ENCODE peak calls at places on chromosomes 11 and 22, in four cellular contexts. R is HEK293T, W is GM12878, I is HepG2. L is an unnamed sample.

GRCh38 chr11:1943576-1943975 is 3.6 kb upstream of the MRPL23 start:
- DNase-seq in R (no peak), W (no peak), I (no peak), L (no peak)

GRCh38 chr11:115422013-115422697 is 82.1 kb downstream of the CADM1 start:
- DNase-seq in R (no peak), W (no peak), I (no peak), L (no peak)

GRCh38 chr22:39220450-39220849 is 24.3 kb downstream of the PDGFB start:
- DNase-seq in R (no peak), W (no peak), I (no peak), L (no peak)

GRCh38 chr11:111665779-111666178 is 63.5 kb downstream of the SIK2 start:
- DNase-seq in R (peak; percentile 28), W (no peak), I (peak; percentile 44), L (peak; percentile 22)

GRCh38 chr11:3123316-3123715 is 41.8 kb downstream of the OSBPL5 start:
- DNase-seq in R (no peak), W (no peak), I (no peak), L (no peak)

GRCh38 chr22:39266398-39267030 is 21.7 kb upstream of the PDGFB start:
- DNase-seq in R (no peak), W (peak; percentile 96), I (peak; percentile 76), L (peak; percentile 39)

GRCh38 chr22:20606041-20606783 is 98.8 kb downstream of the MED15 start:
- DNase-seq in R (peak; percentile 87), W (no peak), I (peak; percentile 78), L (peak; percentile 97)

GRCh38 chr22:36565152-36565507 is 36.2 kb upstream of the EIF3D start:
- DNase-seq in R (no peak), W (no peak), I (no peak), L (no peak)

GRCh38 chr22:37209140-37209845 is 3.0 kb downstream of the SSTR3 start:
- DNase-seq in R (no peak), W (no peak), I (no peak), L (no peak)

GRCh38 chr22:47219789-47220188 is 457.3 kb downstream of the TBC1D22A start:
- DNase-seq in R (no peak), W (no peak), I (no peak), L (no peak)

GRCh38 chr22:25736378-25737011 is 5.5 kb upstream of the MYO18B start:
- DNase-seq in R (no peak), W (no peak), I (no peak), L (no peak)

GRCh38 chr11:64120951-64121569 is 44.9 kb downstream of the MACROD1 start:
- DNase-seq in R (no peak), W (no peak), I (no peak), L (no peak)

GRCh38 chr11:67561971-67562560 is 21.5 kb upstream of the GSTP1 start:
- DNase-seq in R (no peak), W (peak; percentile 83), I (no peak), L (no peak)

GRCh38 chr22:49307071-49307830 is 520.4 kb downstream of the BRD1 start:
- DNase-seq in R (no peak), W (no peak), I (no peak), L (no peak)

GRCh38 chr11:25859776-25860175 is 472.2 kb upstream of the ANO3 start:
- DNase-seq in R (no peak), W (no peak), I (no peak), L (no peak)

GRCh38 chr11:83367745-83368144 is 81.6 kb upstream of the CCDC90B start:
- DNase-seq in R (no peak), W (no peak), I (no peak), L (no peak)

GRCh38 chr11:19766206-19766605 is 53.6 kb downstream of the NAV2 start:
- DNase-seq in R (no peak), W (no peak), I (no peak), L (no peak)

GRCh38 chr11:110478410-110478809 is 48.7 kb downstream of the FDX1 start:
- DNase-seq in R (peak; percentile 75), W (no peak), I (no peak), L (peak; percentile 59)

GRCh38 chr11:70032470-70032795 is 45.7 kb upstream of the ANO1 start:
- DNase-seq in R (no peak), W (no peak), I (no peak), L (no peak)

GRCh38 chr22:50576070-50576469 is 2.2 kb downstream of the CPT1B start:
- DNase-seq in R (peak; percentile 54), W (no peak), I (peak; percentile 81), L (peak; percentile 66)

GRCh38 chr22:26588749-26589366 is 1.1 kb downstream of the TPST2 start:
- DNase-seq in R (no peak), W (no peak), I (peak; percentile 17), L (peak; percentile 40)

GRCh38 chr22:49197986-49198704 is 629.5 kb downstream of the BRD1 start:
- DNase-seq in R (no peak), W (no peak), I (no peak), L (no peak)

GRCh38 chr11:66467034-66467659 is 442 bp downstream of the PELI3 start:
- DNase-seq in R (peak; percentile 62), W (no peak), I (no peak), L (peak; percentile 62)

GRCh38 chr11:119310682-119311052 is 6.3 kb downstream of the MCAM start:
- DNase-seq in R (no peak), W (no peak), I (no peak), L (no peak)

GRCh38 chr22:23574371-23574811 is 5.7 kb downstream of the IGLL1 start:
- DNase-seq in R (no peak), W (no peak), I (no peak), L (no peak)

GRCh38 chr11:125295922-125296321 is 131.4 kb downstream of the PKNOX2 start:
- DNase-seq in R (no peak), W (no peak), I (no peak), L (no peak)

GRCh38 chr22:48697694-48698276 is 1129.9 kb downstream of the BRD1 start:
- DNase-seq in R (no peak), W (no peak), I (no peak), L (no peak)

GRCh38 chr22:31944700-31945477 is 554 bp downstream of the YWHAH start:
- DNase-seq in R (peak; percentile 52), W (no peak), I (no peak), L (peak; percentile 68)

GRCh38 chr11:790721-791564 is 1.1 kb upstream of the CEND1 start:
- DNase-seq in R (no peak), W (no peak), I (no peak), L (no peak)

GRCh38 chr22:38191746-38192474 is 9.9 kb upstream of the MAFF start:
- DNase-seq in R (no peak), W (no peak), I (no peak), L (no peak)

GRCh38 chr11:63919267-63920125 is 2.5 kb upstream of the RCOR2 start:
- DNase-seq in R (no peak), W (no peak), I (peak; percentile 76), L (peak; percentile 79)

GRCh38 chr11:83785942-83786341 is 499.8 kb upstream of the CCDC90B start:
- DNase-seq in R (no peak), W (no peak), I (no peak), L (no peak)

GRCh38 chr22:29369460-29369859 is 18.9 kb downstream of the AP1B1 start:
- DNase-seq in R (peak; percentile 42), W (no peak), I (no peak), L (peak; percentile 22)

GRCh38 chr22:34057726-34058125 is 137.4 kb upstream of the LARGE1 start:
- DNase-seq in R (no peak), W (no peak), I (no peak), L (no peak)

GRCh38 chr22:49235463-49236300 is 592.0 kb downstream of the BRD1 start:
- DNase-seq in R (no peak), W (no peak), I (no peak), L (no peak)

GRCh38 chr22:28002863-28003565 is 84.0 kb upstream of the PITPNB start:
- DNase-seq in R (no peak), W (no peak), I (no peak), L (no peak)

DNA sequence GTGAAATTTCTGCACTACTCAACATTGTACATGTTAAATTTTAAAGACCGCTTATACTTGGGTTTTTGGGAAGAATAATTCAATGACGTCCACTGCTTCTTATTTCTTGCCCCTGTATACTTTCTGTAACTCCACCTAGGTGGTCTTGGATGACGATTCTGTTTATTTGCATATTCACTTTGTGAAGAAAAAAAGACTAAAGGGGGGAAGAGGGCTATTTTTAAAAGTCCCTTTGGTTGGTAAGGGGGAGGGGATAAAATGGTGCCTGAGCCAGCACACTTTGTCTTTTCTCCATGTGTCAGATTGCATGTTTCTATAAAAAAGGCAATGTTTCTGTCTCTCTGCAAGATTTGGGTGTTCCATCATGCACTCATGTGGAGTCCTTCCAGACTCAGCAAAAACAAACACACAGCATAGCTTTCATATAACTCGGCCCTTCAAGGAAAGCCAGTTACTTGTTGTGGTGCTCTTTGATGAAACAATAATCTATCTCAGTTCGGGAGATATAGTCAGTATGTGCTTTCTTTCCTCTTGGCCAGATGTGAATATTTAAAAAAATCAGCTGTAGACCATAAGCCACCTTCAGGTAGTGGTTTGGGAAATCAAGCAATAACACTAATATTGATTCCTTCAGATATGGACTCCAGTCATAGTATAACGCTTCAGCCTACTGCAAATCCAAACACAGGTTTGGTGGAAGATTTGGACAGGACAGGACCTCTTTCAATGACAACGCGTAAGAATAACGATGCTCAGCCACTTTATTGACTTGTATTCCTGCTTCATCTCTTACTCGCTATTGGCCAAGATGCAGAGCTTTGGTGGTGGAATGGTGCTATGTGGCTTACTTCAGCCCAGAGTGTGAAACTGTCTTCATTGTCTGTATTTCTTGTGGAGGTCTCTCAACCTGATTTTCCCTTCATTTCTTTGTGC is 68.8 kb downstream of the CD44 start:
- DNase-seq in R (no peak), W (no peak), I (no peak), L (no peak)
- TF ChIP-seq FOXK2 in R (no peak), W (no peak), I (no peak), L (no peak)

DNA sequence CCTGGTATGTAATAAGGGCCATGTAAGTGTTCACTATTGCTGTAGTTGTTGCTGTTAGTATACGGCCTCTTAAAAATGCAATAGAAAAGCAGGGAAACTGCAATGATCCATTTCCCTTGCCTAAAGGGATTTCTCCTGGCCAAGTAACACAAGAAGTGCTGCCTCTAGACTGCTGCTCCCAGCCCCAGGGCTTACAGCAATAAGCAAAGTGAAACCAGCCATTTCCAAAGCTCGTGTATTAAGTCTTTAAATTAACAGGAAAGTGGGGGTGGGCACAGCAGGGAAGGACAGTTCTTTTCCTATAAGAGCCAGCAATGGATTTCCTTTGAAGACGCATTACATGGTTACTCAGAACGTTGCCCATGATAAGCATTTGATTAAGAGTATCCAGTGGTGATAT is 36.9 kb upstream of the WT1 start:
- DNase-seq in R (no peak), W (no peak), I (no peak), L (no peak)
- TF ChIP-seq FOXK2 in R (no peak), W (no peak), I (no peak), L (no peak)

GRCh38 chr11:85991514-85991913 is 77.4 kb downstream of the PICALM start:
- DNase-seq in R (no peak), W (no peak), I (no peak), L (no peak)
- TF ChIP-seq FOXK2 in R (no peak), W (no peak), I (no peak), L (no peak)

GRCh38 chr11:9052316-9052715 is 39.1 kb downstream of the SCUBE2 start:
- DNase-seq in R (no peak), W (no peak), I (no peak), L (no peak)
- TF ChIP-seq FOXK2 in R (no peak), W (no peak), I (no peak), L (no peak)

GRCh38 chr11:118115048-118115447 is 28.3 kb upstream of the SMIM35 start:
- DNase-seq in R (no peak), W (no peak), I (no peak), L (no peak)
- TF ChIP-seq FOXK2 in R (no peak), W (no peak), I (no peak), L (no peak)

L was measured in K562.